ENCODE peak calls at places on chromosomes 3 and 15, in eight cellular contexts. One of them, this sample, is unnamed.

GRCh38 chr3:15769256-15769915 is 28.4 kb downstream of the ANKRD28 start:
- DNase-seq in lower leg skin: no peak
- DNase-seq in sigmoid colon: no peak
- DNase-seq in kidney epithelial cell: no peak
- DNase-seq in fibroblast of lung: peak; percentile 55
- DNase-seq in glutamatergic neuron: no peak
- DNase-seq in cardiac muscle cell: no peak
- DNase-seq in endothelial cell: no peak
- DNase-seq in this sample: no peak

GRCh38 chr3:44235604-44236484 is 5.8 kb upstream of the TOPAZ1 start:
- DNase-seq in sigmoid colon: peak; percentile 78
- DNase-seq in kidney epithelial cell: peak; percentile 76
- DNase-seq in lower leg skin: peak; percentile 67
- DNase-seq in endothelial cell: peak; percentile 58
- DNase-seq in cardiac muscle cell: peak; percentile 93
- DNase-seq in glutamatergic neuron: peak; percentile 32
- DNase-seq in fibroblast of lung: peak; percentile 92
- DNase-seq in this sample: peak; percentile 53

GRCh38 chr3:46913644-46914043 is 36.1 kb downstream of the PTH1R start:
- DNase-seq in lower leg skin: no peak
- DNase-seq in glutamatergic neuron: no peak
- DNase-seq in sigmoid colon: peak; percentile 71
- DNase-seq in kidney epithelial cell: no peak
- DNase-seq in endothelial cell: no peak
- DNase-seq in fibroblast of lung: peak; percentile 77
- DNase-seq in cardiac muscle cell: peak; percentile 84
- DNase-seq in this sample: no peak

GRCh38 chr3:120802916-120803315 is 60.4 kb downstream of the GTF2E1 start:
- DNase-seq in lower leg skin: no peak
- DNase-seq in endothelial cell: no peak
- DNase-seq in cardiac muscle cell: no peak
- DNase-seq in kidney epithelial cell: no peak
- DNase-seq in sigmoid colon: no peak
- DNase-seq in glutamatergic neuron: no peak
- DNase-seq in fibroblast of lung: no peak
- DNase-seq in this sample: no peak

GRCh38 chr3:192174283-192174682 is 553.1 kb downstream of the FGF12 start:
- DNase-seq in endothelial cell: no peak
- DNase-seq in sigmoid colon: no peak
- DNase-seq in cardiac muscle cell: no peak
- DNase-seq in fibroblast of lung: no peak
- DNase-seq in lower leg skin: no peak
- DNase-seq in kidney epithelial cell: no peak
- DNase-seq in glutamatergic neuron: no peak
- DNase-seq in this sample: no peak

GRCh38 chr3:25348996-25349576 is 79.0 kb upstream of the RARB start:
- DNase-seq in glutamatergic neuron: no peak
- DNase-seq in sigmoid colon: no peak
- DNase-seq in fibroblast of lung: no peak
- DNase-seq in cardiac muscle cell: peak; percentile 14
- DNase-seq in endothelial cell: no peak
- DNase-seq in kidney epithelial cell: no peak
- DNase-seq in lower leg skin: no peak
- DNase-seq in this sample: no peak

GRCh38 chr15:63597033-63597790 is at the start of gene FBXL22:
- DNase-seq in kidney epithelial cell: no peak
- DNase-seq in sigmoid colon: peak; percentile 90
- DNase-seq in lower leg skin: no peak
- DNase-seq in endothelial cell: no peak
- DNase-seq in fibroblast of lung: peak; percentile 80
- DNase-seq in cardiac muscle cell: peak; percentile 36
- DNase-seq in glutamatergic neuron: no peak
- DNase-seq in this sample: no peak

GRCh38 chr3:72144773-72145505 is 360.0 kb upstream of the PROK2 start:
- DNase-seq in glutamatergic neuron: no peak
- DNase-seq in lower leg skin: no peak
- DNase-seq in sigmoid colon: no peak
- DNase-seq in kidney epithelial cell: no peak
- DNase-seq in cardiac muscle cell: no peak
- DNase-seq in endothelial cell: peak; percentile 15
- DNase-seq in fibroblast of lung: no peak
- DNase-seq in this sample: no peak

GRCh38 chr3:155737844-155738460 is 6.9 kb downstream of the PLCH1 start:
- DNase-seq in cardiac muscle cell: no peak
- DNase-seq in glutamatergic neuron: no peak
- DNase-seq in fibroblast of lung: no peak
- DNase-seq in sigmoid colon: no peak
- DNase-seq in kidney epithelial cell: peak; percentile 93
- DNase-seq in lower leg skin: no peak
- DNase-seq in endothelial cell: no peak
- DNase-seq in this sample: peak; percentile 17

GRCh38 chr15:101161656-101162055 is 90.2 kb downstream of the CHSY1 start:
- DNase-seq in endothelial cell: no peak
- DNase-seq in glutamatergic neuron: no peak
- DNase-seq in fibroblast of lung: no peak
- DNase-seq in cardiac muscle cell: no peak
- DNase-seq in sigmoid colon: peak; percentile 28
- DNase-seq in kidney epithelial cell: no peak
- DNase-seq in lower leg skin: no peak
- DNase-seq in this sample: no peak

GRCh38 chr3:197458179-197458707 is 97.5 kb downstream of the BDH1 start:
- DNase-seq in fibroblast of lung: no peak
- DNase-seq in endothelial cell: no peak
- DNase-seq in sigmoid colon: no peak
- DNase-seq in glutamatergic neuron: no peak
- DNase-seq in lower leg skin: no peak
- DNase-seq in kidney epithelial cell: no peak
- DNase-seq in cardiac muscle cell: no peak
- DNase-seq in this sample: no peak

GRCh38 chr3:134008630-134009156 is 21.0 kb downstream of the SLCO2A1 start:
- DNase-seq in sigmoid colon: peak; percentile 10
- DNase-seq in lower leg skin: no peak
- DNase-seq in kidney epithelial cell: peak; percentile 78
- DNase-seq in fibroblast of lung: peak; percentile 99
- DNase-seq in cardiac muscle cell: peak; percentile 75
- DNase-seq in glutamatergic neuron: no peak
- DNase-seq in endothelial cell: no peak
- DNase-seq in this sample: no peak

GRCh38 chr3:51955893-51956770 is 951 bp downstream of the GPR62 start:
- DNase-seq in fibroblast of lung: peak; percentile 69
- DNase-seq in cardiac muscle cell: peak; percentile 83
- DNase-seq in lower leg skin: no peak
- DNase-seq in endothelial cell: peak; percentile 62
- DNase-seq in kidney epithelial cell: no peak
- DNase-seq in sigmoid colon: no peak
- DNase-seq in glutamatergic neuron: peak; percentile 71
- DNase-seq in this sample: peak; percentile 65

GRCh38 chr3:142273501-142273900 is 48.1 kb upstream of the GK5 start:
- DNase-seq in glutamatergic neuron: peak; percentile 39
- DNase-seq in endothelial cell: no peak
- DNase-seq in fibroblast of lung: no peak
- DNase-seq in sigmoid colon: no peak
- DNase-seq in kidney epithelial cell: no peak
- DNase-seq in cardiac muscle cell: no peak
- DNase-seq in lower leg skin: no peak
- DNase-seq in this sample: no peak

GRCh38 chr3:196835081-196835480 is 32.6 kb upstream of the SENP5 start:
- DNase-seq in lower leg skin: no peak
- DNase-seq in glutamatergic neuron: no peak
- DNase-seq in kidney epithelial cell: no peak
- DNase-seq in fibroblast of lung: no peak
- DNase-seq in sigmoid colon: no peak
- DNase-seq in endothelial cell: no peak
- DNase-seq in cardiac muscle cell: peak; percentile 3
- DNase-seq in this sample: no peak

GRCh38 chr3:5479229-5479799 is 291.8 kb downstream of the EDEM1 start:
- DNase-seq in cardiac muscle cell: no peak
- DNase-seq in sigmoid colon: no peak
- DNase-seq in kidney epithelial cell: peak; percentile 28
- DNase-seq in endothelial cell: no peak
- DNase-seq in glutamatergic neuron: no peak
- DNase-seq in lower leg skin: no peak
- DNase-seq in fibroblast of lung: no peak
- DNase-seq in this sample: no peak

GRCh38 chr3:20190991-20191390 is 5.0 kb upstream of the SGO1 start:
- DNase-seq in cardiac muscle cell: no peak
- DNase-seq in sigmoid colon: no peak
- DNase-seq in endothelial cell: no peak
- DNase-seq in lower leg skin: no peak
- DNase-seq in fibroblast of lung: no peak
- DNase-seq in glutamatergic neuron: peak; percentile 21
- DNase-seq in kidney epithelial cell: no peak
- DNase-seq in this sample: no peak

DNA sequence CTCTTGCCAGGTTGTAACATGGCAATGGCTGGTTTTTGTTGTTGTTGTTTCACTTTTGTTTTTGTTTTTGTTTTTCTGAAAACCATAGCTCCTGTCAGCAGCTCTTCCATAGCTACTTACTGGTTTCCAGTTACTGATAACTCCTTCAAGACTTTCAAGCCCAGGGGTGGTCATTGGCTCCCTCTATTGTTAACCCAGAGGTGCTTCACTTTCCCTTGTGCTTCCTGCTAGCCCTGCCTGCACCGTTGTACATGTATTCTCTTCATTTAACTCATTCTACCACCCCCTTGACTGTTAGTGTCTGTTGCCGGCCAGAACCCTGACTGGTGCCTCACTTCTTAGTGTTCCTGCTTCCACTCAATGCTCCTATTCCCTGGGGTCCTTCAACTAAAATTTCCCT is 4.2 kb upstream of the TRAT1 start:
- DNase-seq in cardiac muscle cell: peak; percentile 6
- DNase-seq in glutamatergic neuron: no peak
- DNase-seq in sigmoid colon: no peak
- DNase-seq in fibroblast of lung: peak; percentile 17
- DNase-seq in endothelial cell: peak; percentile 36
- DNase-seq in kidney epithelial cell: no peak
- DNase-seq in lower leg skin: no peak
- DNase-seq in this sample: peak; percentile 15
- TF ChIP-seq CTCF in cardiac muscle cell: no peak
- TF ChIP-seq CTCF in glutamatergic neuron: no peak
- TF ChIP-seq CTCF in sigmoid colon: no peak
- TF ChIP-seq CTCF in fibroblast of lung: no peak
- TF ChIP-seq CTCF in endothelial cell: no peak
- TF ChIP-seq CTCF in kidney epithelial cell: peak; percentile 54
- TF ChIP-seq CTCF in lower leg skin: no peak
- TF ChIP-seq CTCF in this sample: peak; percentile 35

DNA sequence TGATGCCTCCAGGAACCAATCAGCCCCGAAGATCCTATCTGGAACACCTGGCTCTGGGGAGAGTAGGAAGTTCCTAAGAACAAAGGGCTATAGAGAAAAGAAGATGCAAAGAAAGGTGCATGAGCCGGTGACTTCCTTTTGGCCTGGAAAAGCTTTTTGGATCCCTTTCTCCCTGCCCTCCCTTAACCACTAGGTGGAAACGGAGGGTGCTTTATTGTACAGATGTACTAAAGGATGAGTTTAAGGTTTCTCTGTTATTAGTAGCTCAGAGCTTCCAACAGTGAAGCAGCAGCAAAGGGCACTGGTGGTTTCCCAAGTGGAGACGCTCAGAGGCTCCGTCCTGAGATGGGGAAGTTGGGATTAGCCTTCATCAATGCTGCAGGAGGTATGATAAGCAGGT is 6.0 kb upstream of the ADGRG7 start:
- DNase-seq in glutamatergic neuron: no peak
- DNase-seq in fibroblast of lung: peak; percentile 10
- DNase-seq in cardiac muscle cell: peak; percentile 48
- DNase-seq in kidney epithelial cell: no peak
- DNase-seq in lower leg skin: no peak
- DNase-seq in endothelial cell: peak; percentile 9
- DNase-seq in sigmoid colon: no peak
- DNase-seq in this sample: no peak
- TF ChIP-seq CTCF in glutamatergic neuron: no peak
- TF ChIP-seq CTCF in fibroblast of lung: peak; percentile 60
- TF ChIP-seq CTCF in cardiac muscle cell: peak; percentile 61
- TF ChIP-seq CTCF in kidney epithelial cell: peak; percentile 47
- TF ChIP-seq CTCF in lower leg skin: no peak
- TF ChIP-seq CTCF in endothelial cell: no peak
- TF ChIP-seq CTCF in sigmoid colon: no peak
- TF ChIP-seq CTCF in this sample: peak; percentile 22

GRCh38 chr3:373193-373784 is 176.7 kb downstream of the CHL1 start:
- DNase-seq in kidney epithelial cell: no peak
- DNase-seq in lower leg skin: no peak
- DNase-seq in sigmoid colon: no peak
- DNase-seq in glutamatergic neuron: no peak
- DNase-seq in endothelial cell: no peak
- DNase-seq in cardiac muscle cell: no peak
- DNase-seq in fibroblast of lung: no peak
- DNase-seq in this sample: no peak

GRCh38 chr3:374459-374858 is 177.9 kb downstream of the CHL1 start:
- DNase-seq in glutamatergic neuron: no peak
- DNase-seq in lower leg skin: no peak
- DNase-seq in kidney epithelial cell: no peak
- DNase-seq in fibroblast of lung: no peak
- DNase-seq in endothelial cell: no peak
- DNase-seq in cardiac muscle cell: no peak
- DNase-seq in sigmoid colon: no peak
- DNase-seq in this sample: no peak

GRCh38 chr3:380801-381200 is 184.2 kb downstream of the CHL1 start:
- DNase-seq in kidney epithelial cell: no peak
- DNase-seq in endothelial cell: no peak
- DNase-seq in glutamatergic neuron: no peak
- DNase-seq in fibroblast of lung: no peak
- DNase-seq in sigmoid colon: no peak
- DNase-seq in cardiac muscle cell: no peak
- DNase-seq in lower leg skin: no peak
- DNase-seq in this sample: no peak

GRCh38 chr3:377158-377561 is 180.6 kb downstream of the CHL1 start:
- DNase-seq in fibroblast of lung: peak; percentile 45
- DNase-seq in cardiac muscle cell: peak; percentile 7
- DNase-seq in endothelial cell: no peak
- DNase-seq in glutamatergic neuron: no peak
- DNase-seq in lower leg skin: no peak
- DNase-seq in sigmoid colon: no peak
- DNase-seq in kidney epithelial cell: no peak
- DNase-seq in this sample: peak; percentile 8
- TF ChIP-seq CTCF in fibroblast of lung: peak; percentile 48
- TF ChIP-seq CTCF in cardiac muscle cell: peak; percentile 9
- TF ChIP-seq CTCF in endothelial cell: no peak
- TF ChIP-seq CTCF in glutamatergic neuron: peak; percentile 43
- TF ChIP-seq CTCF in lower leg skin: no peak
- TF ChIP-seq CTCF in sigmoid colon: peak; percentile 53
- TF ChIP-seq CTCF in kidney epithelial cell: peak; percentile 46
- TF ChIP-seq CTCF in this sample: peak; percentile 58

GRCh38 chr3:11818033-11818432 is 28.7 kb downstream of the TAMM41 start:
- DNase-seq in glutamatergic neuron: no peak
- DNase-seq in lower leg skin: no peak
- DNase-seq in endothelial cell: no peak
- DNase-seq in fibroblast of lung: peak; percentile 27
- DNase-seq in sigmoid colon: no peak
- DNase-seq in kidney epithelial cell: no peak
- DNase-seq in cardiac muscle cell: no peak
- DNase-seq in this sample: peak; percentile 13

GRCh38 chr3:11825271-11825670 is 21.4 kb downstream of the TAMM41 start:
- DNase-seq in cardiac muscle cell: no peak
- DNase-seq in sigmoid colon: no peak
- DNase-seq in fibroblast of lung: no peak
- DNase-seq in kidney epithelial cell: no peak
- DNase-seq in lower leg skin: no peak
- DNase-seq in glutamatergic neuron: no peak
- DNase-seq in endothelial cell: no peak
- DNase-seq in this sample: no peak

GRCh38 chr3:11819146-11819545 is 27.5 kb downstream of the TAMM41 start:
- DNase-seq in kidney epithelial cell: no peak
- DNase-seq in lower leg skin: no peak
- DNase-seq in cardiac muscle cell: no peak
- DNase-seq in sigmoid colon: no peak
- DNase-seq in endothelial cell: no peak
- DNase-seq in fibroblast of lung: no peak
- DNase-seq in glutamatergic neuron: no peak
- DNase-seq in this sample: no peak

GRCh38 chr3:11820540-11821041 is 26.1 kb downstream of the TAMM41 start:
- DNase-seq in cardiac muscle cell: peak; percentile 2
- DNase-seq in fibroblast of lung: peak; percentile 53
- DNase-seq in sigmoid colon: no peak
- DNase-seq in lower leg skin: no peak
- DNase-seq in glutamatergic neuron: no peak
- DNase-seq in endothelial cell: no peak
- DNase-seq in kidney epithelial cell: no peak
- DNase-seq in this sample: peak; percentile 9
- TF ChIP-seq CTCF in cardiac muscle cell: no peak
- TF ChIP-seq CTCF in fibroblast of lung: peak; percentile 17
- TF ChIP-seq CTCF in sigmoid colon: no peak
- TF ChIP-seq CTCF in lower leg skin: no peak
- TF ChIP-seq CTCF in glutamatergic neuron: no peak
- TF ChIP-seq CTCF in endothelial cell: no peak
- TF ChIP-seq CTCF in kidney epithelial cell: no peak
- TF ChIP-seq CTCF in this sample: no peak